ENCODE peak calls at places on chromosome 5, in five cellular contexts. R is RWPE2; P is CD8-positive, alpha-beta memory T cell; Z is CD8-positive, alpha-beta T cell; K is effector memory CD4-positive, alpha-beta T cell. V is an unnamed sample.

GRCh38 chr5:37665272-37665671 is 174.6 kb downstream of the GDNF start:
- DNase-seq in K (no peak), Z (no peak), P (no peak), R (no peak), V (no peak)

GRCh38 chr5:114192108-114192507 is 169.8 kb upstream of the KCNN2 start:
- DNase-seq in Z (no peak), R (no peak), K (no peak), P (no peak), V (no peak)

GRCh38 chr5:174252121-174252520 is 206.6 kb downstream of the NSG2 start:
- DNase-seq in K (no peak), Z (no peak), R (no peak), P (no peak), V (no peak)

GRCh38 chr5:142499591-142500384 is 175.0 kb upstream of the SPRY4 start:
- DNase-seq in K (no peak), R (no peak), Z (no peak), P (no peak), V (no peak)

GRCh38 chr5:135458921-135459331 is 6.8 kb upstream of the TIFAB start:
- DNase-seq in Z (no peak), P (no peak), R (peak; percentile 64), K (no peak), V (no peak)

GRCh38 chr5:86971034-86971511 is 296.6 kb upstream of the RASA1 start:
- DNase-seq in Z (no peak), P (no peak), K (no peak), R (no peak), V (no peak)

GRCh38 chr5:21817668-21818419 is 1035.3 kb downstream of the CDH12 start:
- DNase-seq in R (no peak), P (no peak), Z (no peak), K (no peak), V (no peak)

GRCh38 chr5:91158011-91158410 is 225.1 kb downstream of the ARRDC3 start:
- DNase-seq in P (no peak), Z (no peak), R (no peak), K (no peak), V (no peak)

GRCh38 chr5:61467766-61468482 is 135.9 kb downstream of the ZSWIM6 start:
- DNase-seq in R (no peak), Z (no peak), P (no peak), K (no peak), V (no peak)

GRCh38 chr5:128645582-128645981 is 107.5 kb upstream of the FBN2 start:
- DNase-seq in R (no peak), Z (no peak), P (no peak), K (no peak), V (no peak)

GRCh38 chr5:133667217-133667616 is 54.9 kb upstream of the FSTL4 start:
- DNase-seq in K (no peak), Z (no peak), R (no peak), P (no peak), V (no peak)

GRCh38 chr5:138263581-138263980 is 10.8 kb downstream of the GFRA3 start:
- DNase-seq in Z (no peak), P (no peak), R (no peak), K (no peak), V (no peak)

GRCh38 chr5:110258460-110258859 is 468.0 kb downstream of the TMEM232 start:
- DNase-seq in K (no peak), R (no peak), Z (no peak), P (no peak), V (no peak)

GRCh38 chr5:158174918-158175663 is 316.1 kb upstream of the CLINT1 start:
- DNase-seq in R (no peak), K (no peak), P (peak; percentile 49), Z (peak; percentile 15), V (peak; percentile 84)

GRCh38 chr5:16897284-16897704 is 38.8 kb downstream of the MYO10 start:
- DNase-seq in Z (no peak), P (no peak), K (no peak), R (no peak), V (no peak)

GRCh38 chr5:177297922-177298321 is 5.6 kb downstream of the RAB24 start:
- DNase-seq in P (no peak), K (no peak), Z (no peak), R (no peak), V (no peak)

GRCh38 chr5:57501414-57502321 is 19.1 kb upstream of the ACTBL2 start:
- DNase-seq in K (no peak), P (no peak), R (no peak), Z (no peak), V (no peak)

GRCh38 chr5:158287643-158288228 is 428.8 kb upstream of the CLINT1 start:
- DNase-seq in K (no peak), P (no peak), Z (no peak), R (no peak), V (peak; percentile 28)

GRCh38 chr5:98458726-98459125 is 314.7 kb upstream of the RGMB start:
- DNase-seq in P (no peak), R (no peak), K (no peak), Z (no peak), V (no peak)

GRCh38 chr5:173239233-173239593 is 4.2 kb upstream of the NKX2-5 start:
- DNase-seq in Z (no peak), K (no peak), P (no peak), R (no peak), V (no peak)

GRCh38 chr5:38794986-38795385 is 50.8 kb upstream of the OSMR start:
- DNase-seq in P (no peak), K (no peak), R (no peak), Z (no peak), V (no peak)

GRCh38 chr5:123597018-123597417 is 85.0 kb downstream of the CSNK1G3 start:
- DNase-seq in K (no peak), Z (no peak), R (no peak), P (no peak), V (no peak)

DNA sequence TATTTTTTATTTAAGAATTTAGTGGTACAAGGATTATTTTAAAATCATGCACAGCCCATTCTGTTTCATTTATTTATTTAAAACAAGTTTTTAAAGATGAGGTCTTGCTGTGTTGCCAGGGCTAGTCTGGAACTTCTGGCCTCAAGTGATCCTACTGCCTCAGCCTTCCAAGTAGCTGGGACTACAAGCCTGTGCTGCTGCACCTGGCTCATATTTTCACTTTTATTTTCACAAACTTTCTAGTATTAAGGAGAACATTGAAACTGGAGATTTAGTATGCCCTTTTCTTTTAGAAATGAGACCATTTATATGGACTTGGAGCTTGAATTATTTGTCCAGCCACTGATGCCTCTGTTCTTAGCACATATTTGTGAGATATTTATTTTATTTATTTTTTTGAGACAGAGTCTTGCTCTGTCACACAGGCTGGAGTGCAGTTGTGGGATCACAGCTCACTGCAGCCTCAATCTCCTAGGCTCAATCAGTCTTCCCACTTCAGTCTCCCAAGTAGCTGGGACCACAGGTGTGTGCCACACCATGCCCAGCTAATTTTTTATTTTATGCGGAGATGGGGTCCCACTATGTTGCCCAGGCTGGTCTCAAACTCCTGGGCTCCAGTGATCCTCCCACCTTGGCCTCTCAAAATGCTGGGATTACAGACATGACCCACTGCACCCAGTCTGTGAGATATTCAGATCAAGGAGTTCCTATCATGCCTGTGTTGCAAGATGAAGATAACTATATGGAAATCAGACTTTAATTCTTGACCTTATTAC is 7.4 kb downstream of the DMXL1 start:
- DNase-seq in R (no peak), Z (no peak), K (no peak), P (no peak), V (no peak)
- H3K4me1 ChIP-seq in R (no peaks in the 10 kb centered on the region), Z (peaks cover 13% of the 10 kb centered on the region), K (no peaks in the 10 kb centered on the region), P (peaks cover 31% of the 10 kb centered on the region), V (no peaks in the 10 kb centered on the region)

DNA sequence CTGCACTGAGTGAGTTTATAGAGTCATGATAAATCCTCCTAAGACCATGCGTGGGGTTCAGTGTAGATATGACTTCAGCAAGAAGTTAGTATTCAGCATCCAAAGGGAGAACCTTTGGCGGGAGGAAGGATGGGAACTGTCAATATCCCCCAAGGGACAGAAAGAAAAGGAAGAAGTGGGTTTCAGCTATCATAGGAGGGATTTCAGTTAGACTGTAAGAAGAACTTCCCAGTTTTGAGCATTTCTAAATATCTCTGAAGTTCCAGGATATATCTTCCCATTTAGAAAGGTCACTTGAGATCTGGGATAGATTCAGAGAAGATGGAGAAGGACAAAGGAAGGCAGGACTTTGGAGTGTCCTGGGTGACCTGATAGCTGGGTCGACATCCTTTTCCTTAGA is 927 bp downstream of the KCNMB1 start:
- DNase-seq in K (no peak), R (no peak), Z (no peak), P (no peak), V (no peak)
- H3K4me3 ChIP-seq in K (no peak overlapping the region), R (no peak overlapping the region), Z (no peak overlapping the region), P (no peak overlapping the region), V (peak overlapping the region; percentile 53)

GRCh38 chr5:78050888-78051287 is 243.6 kb downstream of the AP3B1 start:
- DNase-seq in Z (no peak), P (no peak), R (no peak), K (no peak), V (no peak)

DNA sequence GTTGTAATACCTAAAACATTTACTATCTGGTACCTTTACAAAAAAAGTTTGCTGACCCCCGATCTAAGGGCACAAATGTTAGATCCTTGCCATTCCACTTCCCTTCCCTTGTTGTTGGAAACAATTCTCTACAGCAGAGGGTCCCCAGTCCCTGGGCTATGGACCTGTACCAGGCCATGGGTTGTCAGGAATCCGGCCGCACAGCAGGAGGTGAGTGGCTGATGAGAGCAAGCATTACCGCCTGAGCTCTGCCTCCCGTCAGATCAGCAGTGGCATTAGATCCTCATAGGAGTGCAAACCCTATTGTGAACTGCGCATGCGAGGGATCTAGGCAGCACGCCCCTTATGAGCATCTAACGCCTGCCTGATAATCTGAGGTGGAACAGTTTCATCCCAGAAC is 248.5 kb downstream of the AP3B1 start:
- DNase-seq in K (no peak), R (no peak), Z (no peak), P (no peak), V (no peak)
- H3K4me1 ChIP-seq in K (no peaks in the 10 kb centered on the region), R (no peaks in the 10 kb centered on the region), Z (no peaks in the 10 kb centered on the region), P (no peaks in the 10 kb centered on the region), V (no peaks in the 10 kb centered on the region)

GRCh38 chr5:160471761-160472160 is 50.1 kb downstream of the PTTG1 start:
- DNase-seq in R (no peak), Z (no peak), P (no peak), K (no peak), V (no peak)
- H3K4me3 ChIP-seq in R (no peak overlapping the region), Z (no peak overlapping the region), P (no peak overlapping the region), K (no peak overlapping the region), V (no peak overlapping the region)

DNA sequence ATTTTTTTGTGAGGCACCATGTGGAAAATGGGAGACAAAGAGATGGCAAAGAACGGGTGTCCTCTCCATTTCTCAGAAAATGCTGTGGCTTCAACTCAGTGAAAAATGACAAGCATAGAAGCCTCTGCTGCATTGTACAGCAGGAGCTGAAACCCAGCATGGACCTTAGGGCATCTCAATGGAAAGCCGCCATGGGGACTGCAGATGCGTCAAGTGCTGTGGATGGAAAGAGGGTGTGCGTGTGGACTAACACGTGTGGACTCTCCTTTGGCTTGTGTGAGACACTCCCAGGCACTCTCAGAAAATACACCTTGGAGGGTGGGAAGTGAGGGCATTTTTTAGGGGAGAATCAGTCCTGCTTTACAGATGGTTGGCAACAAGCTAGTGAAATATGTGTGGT is 2.2 kb upstream of the GLRX start:
- DNase-seq in K (no peak), Z (no peak), P (no peak), R (no peak), V (no peak)
- H3K4me1 ChIP-seq in K (peaks cover 27% of the 10 kb centered on the region), Z (peaks cover 37% of the 10 kb centered on the region), P (peaks cover 33% of the 10 kb centered on the region), R (peaks cover 20% of the 10 kb centered on the region), V (no peaks in the 10 kb centered on the region)

GRCh38 chr5:80569086-80569960 is 757 bp downstream of the ANKRD34B start:
- DNase-seq in R (no peak), P (no peak), Z (no peak), K (no peak), V (no peak)
- H3K4me3 ChIP-seq in R (peak overlapping the region; percentile 24), P (no peak overlapping the region), Z (no peak overlapping the region), K (peak overlapping the region; percentile 37), V (no peak overlapping the region)